ENCODE peak calls at places on chromosomes 13 and 19, in five cellular contexts. One of them, this sample, is unnamed. For H3K4me1, the result is how much of the 10 kb centered on the place peaks cover.

GRCh38 chr19:39209196-39209595 is 5.1 kb upstream of the SYCN start:
- DNase-seq in tibial nerve: no peak
- DNase-seq in iPS DF 6.9: no peak
- DNase-seq in colonic mucosa: no peak
- DNase-seq in endodermal cell: no peak
- DNase-seq in this sample: no peak

GRCh38 chr13:107866007-107866665 is 349.2 kb downstream of the LIG4 start:
- DNase-seq in colonic mucosa: no peak
- DNase-seq in iPS DF 6.9: no peak
- DNase-seq in endodermal cell: peak
- DNase-seq in tibial nerve: no peak
- DNase-seq in this sample: no peak

GRCh38 chr13:76667551-76667950 is 218.7 kb downstream of the KCTD12 start:
- DNase-seq in colonic mucosa: peak
- DNase-seq in endodermal cell: no peak
- DNase-seq in tibial nerve: peak
- DNase-seq in iPS DF 6.9: no peak
- DNase-seq in this sample: no peak

GRCh38 chr19:7497292-7497691 is 8.5 kb upstream of the PEX11G start:
- DNase-seq in iPS DF 6.9: no peak
- DNase-seq in tibial nerve: no peak
- DNase-seq in colonic mucosa: no peak
- DNase-seq in endodermal cell: peak
- DNase-seq in this sample: no peak

GRCh38 chr13:59538512-59538911 is 625.2 kb downstream of the DIAPH3 start:
- DNase-seq in tibial nerve: no peak
- DNase-seq in iPS DF 6.9: no peak
- DNase-seq in colonic mucosa: no peak
- DNase-seq in endodermal cell: no peak
- DNase-seq in this sample: no peak

GRCh38 chr13:25874907-25875306 is 176.9 kb downstream of the SHISA2 start:
- DNase-seq in tibial nerve: no peak
- DNase-seq in colonic mucosa: no peak
- DNase-seq in iPS DF 6.9: no peak
- DNase-seq in endodermal cell: no peak
- DNase-seq in this sample: no peak

GRCh38 chr19:1266116-1266817 is 2.9 kb upstream of the CIRBP start:
- DNase-seq in tibial nerve: no peak
- DNase-seq in endodermal cell: peak
- DNase-seq in iPS DF 6.9: no peak
- DNase-seq in colonic mucosa: peak
- DNase-seq in this sample: peak

GRCh38 chr13:110352735-110353134 is 45.7 kb downstream of the COL4A2 start:
- DNase-seq in endodermal cell: peak
- DNase-seq in colonic mucosa: peak
- DNase-seq in tibial nerve: no peak
- DNase-seq in iPS DF 6.9: peak
- DNase-seq in this sample: no peak

GRCh38 chr19:33388817-33389573 is 15.5 kb downstream of the CEBPG start:
- DNase-seq in iPS DF 6.9: no peak
- DNase-seq in tibial nerve: no peak
- DNase-seq in colonic mucosa: no peak
- DNase-seq in endodermal cell: no peak
- DNase-seq in this sample: peak

GRCh38 chr13:65307056-65307455 is 1923.1 kb downstream of the PCDH9 start:
- DNase-seq in iPS DF 6.9: no peak
- DNase-seq in endodermal cell: no peak
- DNase-seq in tibial nerve: no peak
- DNase-seq in colonic mucosa: no peak
- DNase-seq in this sample: no peak

GRCh38 chr13:29713841-29714240 is 118.4 kb upstream of the SLC7A1 start:
- DNase-seq in colonic mucosa: no peak
- DNase-seq in endodermal cell: peak
- DNase-seq in tibial nerve: no peak
- DNase-seq in iPS DF 6.9: no peak
- DNase-seq in this sample: no peak

GRCh38 chr13:112980441-112980840 is 11.4 kb downstream of the MCF2L start:
- DNase-seq in iPS DF 6.9: no peak
- DNase-seq in tibial nerve: no peak
- DNase-seq in endodermal cell: no peak
- DNase-seq in colonic mucosa: no peak
- DNase-seq in this sample: no peak

GRCh38 chr13:19329365-19329764 is 147.7 kb upstream of the TUBA3C start:
- DNase-seq in tibial nerve: no peak
- DNase-seq in colonic mucosa: no peak
- DNase-seq in endodermal cell: no peak
- DNase-seq in iPS DF 6.9: no peak
- DNase-seq in this sample: no peak

GRCh38 chr13:50162001-50162400 is 146.8 kb downstream of the KCNRG start:
- DNase-seq in iPS DF 6.9: no peak
- DNase-seq in tibial nerve: no peak
- DNase-seq in colonic mucosa: no peak
- DNase-seq in endodermal cell: no peak
- DNase-seq in this sample: no peak

GRCh38 chr19:51098366-51099069 is 9.7 kb downstream of the CTU1 start:
- DNase-seq in tibial nerve: no peak
- DNase-seq in iPS DF 6.9: no peak
- DNase-seq in colonic mucosa: no peak
- DNase-seq in endodermal cell: no peak
- DNase-seq in this sample: peak

GRCh38 chr19:1379126-1379905 is 4.4 kb upstream of the NDUFS7 start:
- DNase-seq in iPS DF 6.9: no peak
- DNase-seq in colonic mucosa: no peak
- DNase-seq in tibial nerve: no peak
- DNase-seq in endodermal cell: no peak
- DNase-seq in this sample: no peak

GRCh38 chr13:112346899-112347229 is 29.3 kb upstream of the SPACA7 start:
- DNase-seq in iPS DF 6.9: no peak
- DNase-seq in tibial nerve: no peak
- DNase-seq in colonic mucosa: no peak
- DNase-seq in endodermal cell: peak
- DNase-seq in this sample: no peak

GRCh38 chr19:11365557-11366117 is 8.8 kb upstream of the SWSAP1 start:
- DNase-seq in iPS DF 6.9: no peak
- DNase-seq in tibial nerve: no peak
- DNase-seq in colonic mucosa: no peak
- DNase-seq in endodermal cell: no peak
- DNase-seq in this sample: no peak

GRCh38 chr13:57813641-57814040 is 182.1 kb downstream of the PCDH17 start:
- DNase-seq in endodermal cell: no peak
- DNase-seq in colonic mucosa: no peak
- DNase-seq in tibial nerve: no peak
- DNase-seq in iPS DF 6.9: no peak
- DNase-seq in this sample: no peak

GRCh38 chr13:46641274-46642081 is 88.5 kb downstream of the LRCH1 start:
- DNase-seq in endodermal cell: no peak
- DNase-seq in colonic mucosa: no peak
- DNase-seq in tibial nerve: no peak
- DNase-seq in iPS DF 6.9: no peak
- DNase-seq in this sample: no peak
- H3K4me1 ChIP-seq in endodermal cell: under half
- H3K4me1 ChIP-seq in colonic mucosa: under half
- H3K4me1 ChIP-seq in tibial nerve: under half
- H3K4me1 ChIP-seq in iPS DF 6.9: under half
- H3K4me1 ChIP-seq in this sample: under half

DNA sequence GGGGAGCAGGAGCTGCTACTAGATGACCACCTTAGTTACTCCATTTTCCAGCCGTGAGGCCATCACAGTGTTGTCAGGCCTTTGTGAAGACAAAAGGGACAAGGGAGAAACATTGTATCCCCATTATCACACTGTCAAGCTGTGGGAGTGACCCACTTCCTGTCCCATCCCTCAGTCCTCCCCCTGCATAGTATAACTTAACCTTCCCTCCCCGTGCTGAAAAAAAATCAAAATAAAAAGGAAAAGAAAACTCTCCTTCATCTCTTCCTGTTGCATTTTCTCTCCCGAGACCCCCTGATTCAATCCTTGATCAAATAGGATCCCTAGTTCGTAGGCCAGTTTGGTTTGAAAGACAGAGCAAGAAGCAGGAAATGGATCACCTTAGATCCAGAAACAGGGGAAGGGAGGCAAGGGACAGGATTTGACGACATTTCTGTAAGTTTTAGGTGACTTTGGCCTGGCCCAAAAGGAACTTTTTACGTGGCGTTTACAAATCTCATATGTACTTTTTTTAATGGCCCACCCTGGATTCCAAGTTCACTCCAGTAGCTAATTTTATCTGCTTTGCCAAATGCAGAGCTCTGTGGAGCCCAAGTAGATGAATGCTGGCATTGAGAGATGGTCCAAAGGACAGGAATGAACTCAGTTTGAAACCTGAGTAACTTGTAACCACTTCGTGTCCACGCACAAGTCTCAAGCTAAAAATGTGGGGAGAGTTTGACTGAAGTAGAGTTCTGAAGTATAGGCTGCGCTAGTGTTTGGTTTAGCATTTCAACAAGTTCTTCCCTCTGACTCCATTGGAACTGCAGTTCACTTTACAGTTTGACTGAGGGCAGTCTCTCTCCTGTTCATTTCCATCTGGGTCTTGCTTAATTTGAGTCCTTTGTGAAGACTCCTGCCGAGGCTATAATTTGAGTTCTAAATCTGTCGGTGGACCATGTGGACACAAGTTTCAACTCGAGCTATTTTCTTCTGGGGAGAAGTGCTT is 16.6 kb upstream of the GATAD2A start:
- DNase-seq in endodermal cell: no peak
- DNase-seq in iPS DF 6.9: no peak
- DNase-seq in tibial nerve: no peak
- DNase-seq in colonic mucosa: no peak
- DNase-seq in this sample: no peak
- H3K4me1 ChIP-seq in endodermal cell: under half
- H3K4me1 ChIP-seq in iPS DF 6.9: under half
- H3K4me1 ChIP-seq in tibial nerve: under half
- H3K4me1 ChIP-seq in colonic mucosa: under half
- H3K4me1 ChIP-seq in this sample: under half

GRCh38 chr13:27625839-27626238 is 4.1 kb downstream of the POLR1D start:
- DNase-seq in tibial nerve: no peak
- DNase-seq in endodermal cell: no peak
- DNase-seq in colonic mucosa: no peak
- DNase-seq in iPS DF 6.9: no peak
- DNase-seq in this sample: no peak

GRCh38 chr13:27624071-27624470 is 2.4 kb downstream of the POLR1D start:
- DNase-seq in endodermal cell: no peak
- DNase-seq in tibial nerve: no peak
- DNase-seq in iPS DF 6.9: no peak
- DNase-seq in colonic mucosa: no peak
- DNase-seq in this sample: no peak

GRCh38 chr13:27628081-27628480 is 6.4 kb downstream of the POLR1D start:
- DNase-seq in iPS DF 6.9: no peak
- DNase-seq in tibial nerve: no peak
- DNase-seq in colonic mucosa: no peak
- DNase-seq in endodermal cell: no peak
- DNase-seq in this sample: no peak

GRCh38 chr13:27631156-27631555 is 9.5 kb downstream of the POLR1D start:
- DNase-seq in iPS DF 6.9: no peak
- DNase-seq in colonic mucosa: no peak
- DNase-seq in tibial nerve: no peak
- DNase-seq in endodermal cell: no peak
- DNase-seq in this sample: no peak

GRCh38 chr13:27627377-27627776 is 5.7 kb downstream of the POLR1D start:
- DNase-seq in tibial nerve: no peak
- DNase-seq in colonic mucosa: no peak
- DNase-seq in endodermal cell: no peak
- DNase-seq in iPS DF 6.9: no peak
- DNase-seq in this sample: no peak
- H3K4me1 ChIP-seq in tibial nerve: under half
- H3K4me1 ChIP-seq in colonic mucosa: under half
- H3K4me1 ChIP-seq in endodermal cell: under half
- H3K4me1 ChIP-seq in iPS DF 6.9: under half
- H3K4me1 ChIP-seq in this sample: under half

DNA sequence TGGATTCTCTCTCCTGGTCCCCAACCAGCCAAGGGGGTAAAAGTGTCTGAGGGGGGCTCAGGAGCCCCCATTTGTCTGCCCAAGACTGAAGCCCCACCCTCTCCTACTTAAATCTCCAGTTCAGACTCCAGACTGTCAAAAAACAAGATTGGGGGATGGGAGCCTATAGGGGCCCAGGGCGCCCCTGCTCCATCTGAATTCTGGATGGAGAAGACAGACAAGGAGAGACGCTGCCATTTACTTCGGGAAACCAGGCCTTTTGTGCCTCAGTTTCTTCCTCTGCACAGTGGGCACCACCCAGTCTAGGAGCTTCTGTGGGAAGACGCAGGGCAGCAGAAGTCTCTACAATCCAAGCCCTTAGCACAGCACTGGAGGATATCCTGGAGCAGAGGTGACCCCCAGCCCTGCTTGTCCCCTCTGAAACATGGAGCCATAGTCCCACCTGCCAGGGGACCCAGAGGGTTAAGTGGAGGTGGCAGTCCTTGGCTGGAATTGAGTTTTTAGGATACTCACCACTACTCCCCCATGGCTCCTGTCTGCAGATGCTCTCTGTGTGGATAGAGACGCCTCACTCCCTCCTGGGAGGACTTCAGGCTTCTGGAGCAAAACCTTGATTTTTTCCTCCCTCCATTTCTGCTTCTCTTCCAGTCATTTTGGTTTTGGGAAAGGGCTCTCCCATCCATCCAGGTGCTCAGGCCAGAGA is 1.7 kb upstream of the CRLF1 start:
- DNase-seq in tibial nerve: no peak
- DNase-seq in colonic mucosa: no peak
- DNase-seq in endodermal cell: no peak
- DNase-seq in iPS DF 6.9: no peak
- DNase-seq in this sample: no peak
- H3K4me1 ChIP-seq in tibial nerve: under half
- H3K4me1 ChIP-seq in colonic mucosa: under half
- H3K4me1 ChIP-seq in endodermal cell: under half
- H3K4me1 ChIP-seq in iPS DF 6.9: under half
- H3K4me1 ChIP-seq in this sample: under half

GRCh38 chr19:3381701-3382372 is 15.5 kb downstream of the NFIC start:
- DNase-seq in iPS DF 6.9: no peak
- DNase-seq in colonic mucosa: no peak
- DNase-seq in tibial nerve: no peak
- DNase-seq in endodermal cell: peak
- DNase-seq in this sample: no peak
- H3K4me1 ChIP-seq in iPS DF 6.9: under half
- H3K4me1 ChIP-seq in colonic mucosa: under half
- H3K4me1 ChIP-seq in tibial nerve: under half
- H3K4me1 ChIP-seq in endodermal cell: under half
- H3K4me1 ChIP-seq in this sample: under half

DNA sequence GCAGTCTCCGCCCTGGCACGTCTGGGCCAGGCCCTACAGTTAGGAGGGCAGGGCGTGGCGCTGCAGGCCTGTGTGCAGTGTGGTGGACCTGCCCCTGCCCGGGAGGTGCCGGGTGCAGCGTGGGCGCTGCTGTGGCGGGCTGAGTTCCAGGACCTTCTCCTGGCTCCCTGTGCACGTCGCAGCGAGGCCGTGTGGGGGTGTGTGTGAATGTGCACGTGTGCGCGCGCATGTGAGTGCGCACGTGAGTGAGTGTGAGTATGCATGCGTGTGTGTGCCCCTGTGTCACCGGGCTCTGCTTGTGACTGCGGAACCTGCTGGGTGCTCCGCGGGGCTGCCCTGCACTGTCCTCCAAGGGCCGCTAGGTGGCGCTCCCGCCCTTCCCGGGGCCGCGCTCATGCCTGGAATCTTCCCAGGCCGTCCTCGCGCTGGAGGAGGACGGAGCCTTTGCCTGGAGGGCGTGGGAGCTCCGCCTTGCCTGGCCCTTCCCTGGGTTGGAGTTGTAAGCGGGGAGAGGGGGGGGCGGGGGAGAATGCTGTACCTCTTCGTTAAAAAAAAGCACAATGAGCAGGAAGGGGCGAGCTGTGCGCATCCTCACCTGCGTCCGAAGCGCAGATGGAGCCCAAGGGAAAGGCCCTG is 79.3 kb downstream of the KDM4B start:
- DNase-seq in colonic mucosa: peak
- DNase-seq in iPS DF 6.9: peak
- DNase-seq in tibial nerve: peak
- DNase-seq in endodermal cell: peak
- DNase-seq in this sample: peak
- H3K4me1 ChIP-seq in colonic mucosa: under half
- H3K4me1 ChIP-seq in iPS DF 6.9: under half
- H3K4me1 ChIP-seq in tibial nerve: under half
- H3K4me1 ChIP-seq in endodermal cell: under half
- H3K4me1 ChIP-seq in this sample: under half

This sample was measured in aorta.